ENCODE peak calls at places on chromosomes 11 and 22, in ten cellular contexts. H, R, U, M, K, W, X, P, Z and T are unnamed samples.

GRCh38 chr11:130585545-130585944 is 137.1 kb downstream of the ADAMTS15 start:
- DNase-seq in H (no peak), R (no peak), U (no peak), M (no peak), K (no peak), W (no peak), X (no peak), P (peak; percentile 81), Z (no peak), T (no peak)

GRCh38 chr11:28146123-28146751 is 38.0 kb downstream of the METTL15 start:
- DNase-seq in H (peak; percentile 43), R (no peak), U (no peak), M (no peak), K (peak; percentile 53), W (no peak), X (no peak), P (peak; percentile 90), Z (no peak), T (no peak)

GRCh38 chr11:65560555-65561418 is 2.6 kb upstream of the LTBP3 start:
- DNase-seq in H (no peak), R (peak; percentile 61), U (peak; percentile 17), M (peak; percentile 63), K (no peak), W (no peak), X (no peak), P (peak; percentile 76), Z (peak; percentile 64), T (peak; percentile 65)

GRCh38 chr22:35648066-35649025 is at the start of gene APOL6:
- DNase-seq in H (peak; percentile 60), R (no peak), U (no peak), M (no peak), K (no peak), W (peak; percentile 71), X (no peak), P (peak; percentile 85), Z (no peak), T (peak; percentile 63)

GRCh38 chr11:17386331-17387084 is 2.0 kb downstream of the KCNJ11 start:
- DNase-seq in H (peak; percentile 70), R (no peak), U (peak; percentile 28), M (peak; percentile 71), K (no peak), W (peak; percentile 54), X (no peak), P (peak; percentile 69), Z (peak; percentile 73), T (peak; percentile 66)

GRCh38 chr11:82059505-82059904 is 674.2 kb downstream of the FAM181B start:
- DNase-seq in H (no peak), R (no peak), U (no peak), M (no peak), K (no peak), W (no peak), X (no peak), P (no peak), Z (no peak), T (no peak)

GRCh38 chr11:17564687-17565042 is 17.6 kb downstream of the OTOG start:
- DNase-seq in H (no peak), R (no peak), U (no peak), M (no peak), K (no peak), W (no peak), X (no peak), P (no peak), Z (no peak), T (no peak)

GRCh38 chr11:112017538-112017937 is 7.7 kb upstream of the DLAT start:
- DNase-seq in H (no peak), R (no peak), U (no peak), M (no peak), K (no peak), W (no peak), X (no peak), P (peak; percentile 54), Z (no peak), T (no peak)

GRCh38 chr11:128897841-128898240 is 6.7 kb downstream of the KCNJ5 start:
- DNase-seq in H (no peak), R (no peak), U (no peak), M (no peak), K (no peak), W (no peak), X (no peak), P (peak; percentile 14), Z (no peak), T (no peak)

GRCh38 chr11:820655-821512 is 2.2 kb downstream of the PNPLA2 start:
- DNase-seq in H (peak; percentile 95), R (no peak), U (peak; percentile 86), M (peak; percentile 83), K (no peak), W (peak; percentile 86), X (no peak), P (peak; percentile 89), Z (peak; percentile 90), T (peak; percentile 75)

GRCh38 chr11:19723572-19724342 is 11.1 kb downstream of the NAV2 start:
- DNase-seq in H (peak; percentile 35), R (no peak), U (peak; percentile 44), M (no peak), K (no peak), W (no peak), X (no peak), P (peak; percentile 70), Z (peak; percentile 37), T (no peak)

GRCh38 chr11:101128571-101129202 is 926 bp downstream of the PGR start:
- DNase-seq in H (no peak), R (no peak), U (no peak), M (peak; percentile 21), K (no peak), W (no peak), X (no peak), P (no peak), Z (peak; percentile 16), T (peak; percentile 42)

GRCh38 chr11:64754124-64754918 is 5.5 kb downstream of the PYGM start:
- DNase-seq in H (no peak), R (peak; percentile 57), U (no peak), M (no peak), K (no peak), W (peak; percentile 24), X (no peak), P (no peak), Z (no peak), T (no peak)

GRCh38 chr11:1553808-1554594 is 18.1 kb downstream of the DUSP8 start:
- DNase-seq in H (no peak), R (no peak), U (no peak), M (no peak), K (no peak), W (peak; percentile 87), X (no peak), P (no peak), Z (no peak), T (peak; percentile 88)

GRCh38 chr11:107563702-107564101 is 1.8 kb downstream of the ALKBH8 start:
- DNase-seq in H (peak; percentile 38), R (no peak), U (no peak), M (peak; percentile 25), K (peak; percentile 67), W (no peak), X (no peak), P (peak; percentile 81), Z (peak; percentile 26), T (no peak)

DNA sequence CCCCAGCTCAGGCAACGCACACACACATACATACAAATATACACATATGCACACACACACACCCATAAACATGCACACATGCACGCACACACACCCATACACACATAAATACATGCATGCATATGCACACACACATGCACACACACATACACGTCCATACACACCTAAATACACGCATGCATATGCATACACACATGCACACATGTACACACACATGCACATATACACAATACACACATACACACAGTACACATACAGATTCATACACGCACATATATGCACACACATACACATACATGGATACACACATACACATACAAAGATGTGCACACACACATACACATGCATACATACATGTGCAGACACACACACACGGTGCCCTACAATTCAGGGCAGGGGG is 496.6 kb downstream of the TBC1D22A start:
- DNase-seq in H (no peak), R (no peak), U (no peak), M (no peak), K (no peak), W (no peak), X (no peak), P (no peak), Z (no peak), T (no peak)
- H3K9me3 ChIP-seq in H (no peaks in the 10 kb centered on the region), R (no peaks in the 10 kb centered on the region), U (no peaks in the 10 kb centered on the region), M (no peaks in the 10 kb centered on the region), K (no peaks in the 10 kb centered on the region), W (no peaks in the 10 kb centered on the region), X (peaks cover 25% of the 10 kb centered on the region), P (no peaks in the 10 kb centered on the region), Z (no peaks in the 10 kb centered on the region), T (no peaks in the 10 kb centered on the region)

GRCh38 chr11:117096973-117097566 is 1.2 kb downstream of the SIK3 start:
- DNase-seq in H (no peak), R (no peak), U (no peak), M (no peak), K (no peak), W (no peak), X (no peak), P (peak; percentile 30), Z (no peak), T (peak; percentile 14)
- H3K4me1 ChIP-seq in H (peaks cover 56% of the 10 kb centered on the region), R (peaks cover 12% of the 10 kb centered on the region), U (peaks cover 62% of the 10 kb centered on the region), M (peaks cover 62% of the 10 kb centered on the region), K (peaks cover 33% of the 10 kb centered on the region), W (peaks cover 29% of the 10 kb centered on the region), X (no peaks in the 10 kb centered on the region), P (peaks cover 42% of the 10 kb centered on the region), Z (peaks cover 57% of the 10 kb centered on the region), T (peaks cover 30% of the 10 kb centered on the region)

GRCh38 chr11:71198823-71199165 is 53.6 kb downstream of the SHANK2 start:
- DNase-seq in H (no peak), R (no peak), U (no peak), M (no peak), K (no peak), W (no peak), X (no peak), P (no peak), Z (no peak), T (no peak)

GRCh38 chr11:71199226-71199815 is 53.1 kb downstream of the SHANK2 start:
- DNase-seq in H (no peak), R (no peak), U (no peak), M (no peak), K (no peak), W (peak; percentile 33), X (no peak), P (no peak), Z (no peak), T (no peak)

GRCh38 chr11:71200761-71201160 is 51.6 kb downstream of the SHANK2 start:
- DNase-seq in H (no peak), R (no peak), U (no peak), M (no peak), K (no peak), W (peak; percentile 3), X (no peak), P (no peak), Z (no peak), T (no peak)

GRCh38 chr11:71201231-71201630 is 51.1 kb downstream of the SHANK2 start:
- DNase-seq in H (no peak), R (no peak), U (no peak), M (no peak), K (no peak), W (peak; percentile 24), X (no peak), P (no peak), Z (no peak), T (no peak)

GRCh38 chr11:71200172-71200716 is 52.1 kb downstream of the SHANK2 start:
- DNase-seq in H (no peak), R (no peak), U (no peak), M (no peak), K (peak; percentile 45), W (no peak), X (no peak), P (no peak), Z (no peak), T (no peak)
- H3K9me3 ChIP-seq in H (no peaks in the 10 kb centered on the region), R (no peaks in the 10 kb centered on the region), U (no peaks in the 10 kb centered on the region), M (no peaks in the 10 kb centered on the region), K (no peaks in the 10 kb centered on the region), W (no peaks in the 10 kb centered on the region), X (no peaks in the 10 kb centered on the region), P (no peaks in the 10 kb centered on the region), Z (no peaks in the 10 kb centered on the region), T (no peaks in the 10 kb centered on the region)

GRCh38 chr22:28609921-28610320 is 69.7 kb downstream of the TTC28 start:
- DNase-seq in H (no peak), R (no peak), U (no peak), M (no peak), K (no peak), W (no peak), X (no peak), P (no peak), Z (no peak), T (no peak)
- H3K4me1 ChIP-seq in H (peaks cover 10% of the 10 kb centered on the region), R (no peaks in the 10 kb centered on the region), U (peaks cover 22% of the 10 kb centered on the region), M (peaks cover 4% of the 10 kb centered on the region), K (no peaks in the 10 kb centered on the region), W (no peaks in the 10 kb centered on the region), X (no peaks in the 10 kb centered on the region), P (no peaks in the 10 kb centered on the region), Z (no peaks in the 10 kb centered on the region), T (no peaks in the 10 kb centered on the region)